ENCODE peak calls at places on chromosomes 16 and 17, in four cellular contexts. One of them, this sample, is unnamed.

GRCh38 chr17:17818088-17818526 is 18.7 kb downstream of the SREBF1 start:
- DNase-seq in K562: peak
- DNase-seq in A549: no peak
- DNase-seq in HepG2: no peak
- DNase-seq in this sample: no peak

GRCh38 chr17:43713494-43714162 is 45.0 kb downstream of the SOST start:
- DNase-seq in HepG2: no peak
- DNase-seq in A549: peak
- DNase-seq in K562: no peak
- DNase-seq in this sample: peak

GRCh38 chr16:10332301-10332700 is 53.6 kb upstream of the ATF7IP2 start:
- DNase-seq in K562: no peak
- DNase-seq in A549: no peak
- DNase-seq in HepG2: peak
- DNase-seq in this sample: no peak

GRCh38 chr16:14420721-14421488 is 209.2 kb downstream of the PARN start:
- DNase-seq in HepG2: peak
- DNase-seq in A549: no peak
- DNase-seq in K562: no peak
- DNase-seq in this sample: no peak

GRCh38 chr16:67451704-67452435 is 20.9 kb downstream of the HSD11B2 start:
- DNase-seq in HepG2: no peak
- DNase-seq in K562: no peak
- DNase-seq in A549: no peak
- DNase-seq in this sample: no peak

GRCh38 chr17:1431631-1432104 is 24.4 kb downstream of the CRK start:
- DNase-seq in HepG2: no peak
- DNase-seq in K562: no peak
- DNase-seq in A549: no peak
- DNase-seq in this sample: no peak

GRCh38 chr16:10754941-10755340 is 11.3 kb downstream of the NUBP1 start:
- DNase-seq in A549: no peak
- DNase-seq in K562: no peak
- DNase-seq in HepG2: no peak
- DNase-seq in this sample: no peak

GRCh38 chr17:53193044-53193443 is 629.7 kb upstream of the KIF2B start:
- DNase-seq in A549: no peak
- DNase-seq in K562: no peak
- DNase-seq in HepG2: no peak
- DNase-seq in this sample: no peak

GRCh38 chr17:26818736-26819135 is 475.2 kb upstream of the WSB1 start:
- DNase-seq in K562: no peak
- DNase-seq in HepG2: peak
- DNase-seq in A549: no peak
- DNase-seq in this sample: no peak

GRCh38 chr17:29084476-29085148 is 41.7 kb downstream of the PIPOX start:
- DNase-seq in A549: no peak
- DNase-seq in HepG2: no peak
- DNase-seq in K562: no peak
- DNase-seq in this sample: no peak

GRCh38 chr16:89298826-89299225 is 81.3 kb downstream of the ZNF778 start:
- DNase-seq in K562: no peak
- DNase-seq in A549: no peak
- DNase-seq in HepG2: no peak
- DNase-seq in this sample: no peak

GRCh38 chr16:89300311-89300975 is 82.9 kb downstream of the ZNF778 start:
- DNase-seq in K562: no peak
- DNase-seq in HepG2: no peak
- DNase-seq in A549: no peak
- DNase-seq in this sample: no peak

GRCh38 chr16:89295915-89296314 is 78.4 kb downstream of the ZNF778 start:
- DNase-seq in HepG2: no peak
- DNase-seq in A549: no peak
- DNase-seq in K562: no peak
- DNase-seq in this sample: no peak

GRCh38 chr16:89297156-89297869 is 79.8 kb downstream of the ZNF778 start:
- DNase-seq in A549: no peak
- DNase-seq in HepG2: no peak
- DNase-seq in K562: no peak
- DNase-seq in this sample: no peak

DNA sequence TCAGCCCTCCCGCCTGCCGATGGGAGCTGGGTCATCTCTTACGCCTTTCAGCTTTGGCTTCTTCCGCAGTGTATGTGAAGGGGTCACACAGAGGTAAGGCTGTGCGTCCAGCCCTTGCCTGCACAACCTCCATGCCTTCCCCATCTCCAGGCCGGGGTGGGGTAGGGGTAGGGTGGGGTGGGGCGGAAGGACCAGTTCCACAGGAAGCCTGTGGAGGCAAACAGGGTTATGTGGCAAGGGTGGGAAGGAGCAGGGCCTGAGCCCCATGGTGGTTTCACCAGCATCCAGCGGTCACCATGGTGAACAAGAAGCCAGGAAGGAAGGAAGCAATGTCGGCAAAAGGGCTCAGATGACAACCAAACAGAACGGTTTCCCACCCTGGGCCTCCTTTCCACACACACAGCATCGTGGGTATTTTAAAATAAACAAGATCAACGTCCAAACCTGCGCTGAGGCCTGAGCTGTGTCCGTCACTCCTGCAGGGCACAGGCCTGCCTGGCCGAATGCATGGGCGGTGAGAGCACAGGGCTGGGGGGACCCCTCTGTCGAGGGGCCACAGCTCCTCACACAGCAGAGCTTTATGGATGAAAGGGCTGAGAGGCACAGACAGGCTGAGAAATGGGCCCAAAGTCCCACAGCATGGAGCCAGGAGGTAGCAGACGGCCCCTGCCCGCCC is 80.5 kb downstream of the ZNF778 start:
- DNase-seq in HepG2: no peak
- DNase-seq in A549: no peak
- DNase-seq in K562: no peak
- DNase-seq in this sample: no peak
- TF ChIP-seq HMGXB4 in HepG2: no peak
- TF ChIP-seq HMGXB4 in A549: no peak
- TF ChIP-seq HMGXB4 in K562: no peak
- TF ChIP-seq HMGXB4 in this sample: no peak

GRCh38 chr16:23959801-23960072 is 124.0 kb downstream of the PRKCB start:
- DNase-seq in A549: no peak
- DNase-seq in HepG2: no peak
- DNase-seq in K562: no peak
- DNase-seq in this sample: no peak

GRCh38 chr16:23957287-23957686 is 121.5 kb downstream of the PRKCB start:
- DNase-seq in K562: no peak
- DNase-seq in HepG2: no peak
- DNase-seq in A549: no peak
- DNase-seq in this sample: no peak

GRCh38 chr16:23962001-23962400 is 126.2 kb downstream of the PRKCB start:
- DNase-seq in A549: no peak
- DNase-seq in K562: no peak
- DNase-seq in HepG2: no peak
- DNase-seq in this sample: no peak

GRCh38 chr16:23960081-23960499 is 124.3 kb downstream of the PRKCB start:
- DNase-seq in K562: no peak
- DNase-seq in A549: no peak
- DNase-seq in HepG2: no peak
- DNase-seq in this sample: no peak

DNA sequence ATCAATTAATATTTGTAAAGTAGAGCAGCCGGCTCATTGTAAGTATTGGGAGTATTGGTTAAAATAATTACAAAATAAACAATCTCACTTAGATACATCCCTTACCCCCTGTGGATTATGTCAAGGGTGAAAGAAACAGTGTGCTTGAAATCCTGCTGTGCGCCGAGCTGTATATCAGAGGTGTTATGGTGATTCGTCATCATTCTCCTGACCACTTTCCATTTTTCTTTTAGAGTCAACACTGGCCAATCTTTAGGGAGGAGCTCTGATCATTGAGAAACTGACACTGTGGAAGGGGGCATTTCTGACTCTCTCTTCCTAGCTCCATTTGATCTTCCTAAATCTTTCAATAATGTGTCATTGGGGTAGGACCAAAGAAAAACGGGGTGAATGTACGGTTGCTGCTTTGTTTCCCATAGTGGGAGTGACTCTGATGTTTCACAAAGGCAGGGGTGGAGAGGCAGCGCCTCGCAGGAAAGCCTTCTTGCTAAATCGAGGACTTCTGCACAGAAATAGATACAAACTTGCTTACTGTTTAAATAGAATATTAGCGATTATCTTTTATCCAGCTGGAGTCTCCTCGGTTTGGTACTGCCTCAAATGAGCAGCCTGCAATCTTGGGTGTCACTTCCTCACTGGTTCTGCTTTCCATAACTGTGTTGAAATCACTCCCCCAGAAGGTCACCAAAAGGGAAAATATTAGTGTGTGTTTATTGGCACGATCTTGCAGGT is 123.5 kb downstream of the PRKCB start:
- DNase-seq in HepG2: no peak
- DNase-seq in A549: no peak
- DNase-seq in K562: peak
- DNase-seq in this sample: no peak
- TF ChIP-seq HMGXB4 in HepG2: no peak
- TF ChIP-seq HMGXB4 in A549: no peak
- TF ChIP-seq HMGXB4 in K562: no peak
- TF ChIP-seq HMGXB4 in this sample: no peak

DNA sequence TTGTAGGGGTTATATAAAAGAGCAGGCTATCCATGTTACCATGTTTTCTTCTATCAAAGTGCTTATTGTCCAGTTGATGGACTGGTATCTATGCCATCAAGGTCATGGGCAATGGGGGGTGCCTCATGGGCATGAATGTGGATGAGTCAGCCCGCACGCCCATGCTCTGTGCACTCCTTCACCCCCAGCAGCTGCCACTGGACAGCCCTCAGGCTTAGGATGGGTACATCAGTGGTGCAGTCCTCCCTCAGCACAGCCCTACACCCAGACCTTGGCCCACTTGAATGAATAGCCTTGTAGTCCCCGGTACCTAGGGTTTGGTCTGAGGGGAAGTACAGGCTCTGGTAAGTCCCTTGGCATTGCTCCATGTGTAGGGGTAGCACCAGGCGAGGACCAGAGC is 10.3 kb upstream of the GNA13 start:
- DNase-seq in A549: no peak
- DNase-seq in K562: no peak
- DNase-seq in HepG2: peak
- DNase-seq in this sample: no peak
- TF ChIP-seq HMGXB4 in A549: no peak
- TF ChIP-seq HMGXB4 in K562: no peak
- TF ChIP-seq HMGXB4 in HepG2: no peak
- TF ChIP-seq HMGXB4 in this sample: no peak

GRCh38 chr17:15999141-15999973 is at the start of the genes TTC19 and ZSWIM7:
- DNase-seq in HepG2: peak
- DNase-seq in A549: peak
- DNase-seq in K562: peak
- DNase-seq in this sample: peak
- TF ChIP-seq HMGXB4 in HepG2: peak
- TF ChIP-seq HMGXB4 in A549: peak
- TF ChIP-seq HMGXB4 in K562: no peak
- TF ChIP-seq HMGXB4 in this sample: peak

GRCh38 chr16:17451835-17452234 is 18.9 kb downstream of the XYLT1 start:
- DNase-seq in HepG2: no peak
- DNase-seq in A549: no peak
- DNase-seq in K562: no peak
- DNase-seq in this sample: no peak
- TF ChIP-seq HMGXB4 in HepG2: no peak
- TF ChIP-seq HMGXB4 in A549: no peak
- TF ChIP-seq HMGXB4 in K562: no peak
- TF ChIP-seq HMGXB4 in this sample: no peak

GRCh38 chr16:61831351-61831933 is 204.8 kb downstream of the CDH8 start:
- DNase-seq in K562: no peak
- DNase-seq in A549: no peak
- DNase-seq in HepG2: no peak
- DNase-seq in this sample: no peak
- TF ChIP-seq HMGXB4 in K562: no peak
- TF ChIP-seq HMGXB4 in A549: no peak
- TF ChIP-seq HMGXB4 in HepG2: no peak
- TF ChIP-seq HMGXB4 in this sample: no peak

GRCh38 chr16:21268236-21268635 is 9.9 kb downstream of the CRYM start:
- DNase-seq in K562: no peak
- DNase-seq in A549: no peak
- DNase-seq in HepG2: no peak
- DNase-seq in this sample: no peak
- TF ChIP-seq HMGXB4 in K562: no peak
- TF ChIP-seq HMGXB4 in A549: no peak
- TF ChIP-seq HMGXB4 in HepG2: no peak
- TF ChIP-seq HMGXB4 in this sample: no peak

GRCh38 chr16:47198180-47198575 is 54.4 kb upstream of the NETO2 start:
- DNase-seq in K562: no peak
- DNase-seq in A549: no peak
- DNase-seq in HepG2: no peak
- DNase-seq in this sample: no peak
- TF ChIP-seq HMGXB4 in K562: no peak
- TF ChIP-seq HMGXB4 in A549: no peak
- TF ChIP-seq HMGXB4 in HepG2: no peak
- TF ChIP-seq HMGXB4 in this sample: no peak

GRCh38 chr16:47778106-47778803 is 317.1 kb downstream of the PHKB start:
- DNase-seq in HepG2: no peak
- DNase-seq in A549: no peak
- DNase-seq in K562: no peak
- DNase-seq in this sample: no peak

GRCh38 chr16:47777191-47777590 is 316.1 kb downstream of the PHKB start:
- DNase-seq in K562: no peak
- DNase-seq in HepG2: no peak
- DNase-seq in A549: no peak
- DNase-seq in this sample: no peak

GRCh38 chr16:47780213-47780612 is 319.1 kb downstream of the PHKB start:
- DNase-seq in A549: no peak
- DNase-seq in HepG2: no peak
- DNase-seq in K562: no peak
- DNase-seq in this sample: no peak

GRCh38 chr16:47779201-47780016 is 318.3 kb downstream of the PHKB start:
- DNase-seq in A549: no peak
- DNase-seq in K562: peak
- DNase-seq in HepG2: no peak
- DNase-seq in this sample: no peak

DNA sequence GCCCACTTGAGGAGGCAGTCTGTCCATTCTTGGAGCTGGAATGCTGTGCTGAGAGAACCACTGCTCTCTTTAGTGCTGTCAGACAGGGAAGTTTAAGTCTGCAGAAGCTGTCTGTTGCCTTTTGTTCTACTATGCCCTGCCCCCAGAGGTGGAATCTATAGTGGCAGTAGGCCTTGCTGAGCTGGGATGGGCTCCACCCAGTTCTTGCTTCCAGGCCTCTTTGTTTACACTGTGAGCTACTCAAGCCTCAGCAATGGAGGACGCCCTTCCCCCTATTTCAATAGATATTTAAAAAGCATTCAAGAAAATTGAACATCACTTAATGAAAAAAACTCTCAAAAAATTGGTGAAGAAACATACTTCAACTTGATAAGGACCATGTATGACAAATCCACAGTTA is 313.5 kb downstream of the PHKB start:
- DNase-seq in HepG2: peak
- DNase-seq in K562: no peak
- DNase-seq in A549: no peak
- DNase-seq in this sample: peak
- TF ChIP-seq HMGXB4 in HepG2: no peak
- TF ChIP-seq HMGXB4 in K562: no peak
- TF ChIP-seq HMGXB4 in A549: no peak
- TF ChIP-seq HMGXB4 in this sample: no peak